ENCODE peak calls at places on chromosomes 5 and 9, in four cellular contexts. E, H, S and F are unnamed samples.

GRCh38 chr5:170920196-170920595 is 58.4 kb downstream of the RANBP17 start:
- DNase-seq in E (no peak), H (no peak), S (no peak), F (no peak)

GRCh38 chr9:37625262-37626147 is 25.2 kb upstream of the FRMPD1 start:
- DNase-seq in E (no peak), H (no peak), S (no peak), F (no peak)

GRCh38 chr9:34984049-34984448 is 5.5 kb upstream of the DNAJB5 start:
- DNase-seq in E (no peak), H (peak), S (no peak), F (no peak)

GRCh38 chr9:22416692-22417060 is 29.9 kb upstream of the DMRTA1 start:
- DNase-seq in E (peak), H (peak), S (no peak), F (no peak)

GRCh38 chr5:68924490-68925145 is 169.2 kb upstream of the SLC30A5 start:
- DNase-seq in E (peak), H (peak), S (peak), F (no peak)

GRCh38 chr5:1808466-1808865 is 7.3 kb downstream of the NDUFS6 start:
- DNase-seq in E (peak), H (no peak), S (no peak), F (no peak)

GRCh38 chr9:250625-251024 is 36.0 kb downstream of the DOCK8 start:
- DNase-seq in E (no peak), H (no peak), S (no peak), F (no peak)

GRCh38 chr9:31272456-31273295 is 1111.8 kb upstream of the ACO1 start:
- DNase-seq in E (peak), H (peak), S (no peak), F (no peak)

GRCh38 chr5:148910216-148910615 is 83.8 kb downstream of the ADRB2 start:
- DNase-seq in E (peak), H (no peak), S (no peak), F (no peak)

GRCh38 chr5:138539791-138540190 is 3.2 kb downstream of the ETF1 start:
- DNase-seq in E (no peak), H (no peak), S (no peak), F (no peak)

GRCh38 chr9:92350129-92350739 is 24.5 kb downstream of the CENPP start:
- DNase-seq in E (no peak), H (no peak), S (peak), F (no peak)

GRCh38 chr5:134432174-134432573 is 20.5 kb upstream of the CDKN2AIPNL start:
- DNase-seq in E (no peak), H (no peak), S (no peak), F (no peak)

GRCh38 chr9:35733109-35733541 is 659 bp downstream of the CREB3 start:
- DNase-seq in E (peak), H (peak), S (peak), F (no peak)

GRCh38 chr5:43338856-43339255 is 25.6 kb upstream of the HMGCS1 start:
- DNase-seq in E (no peak), H (no peak), S (no peak), F (no peak)

GRCh38 chr5:147578228-147579024 is 68.6 kb upstream of the DPYSL3 start:
- DNase-seq in E (no peak), H (peak), S (no peak), F (no peak)

GRCh38 chr9:129697956-129698757 is 32.7 kb downstream of the PRRX2 start:
- DNase-seq in E (no peak), H (no peak), S (no peak), F (no peak)

GRCh38 chr5:172149073-172149472 is 39.0 kb downstream of the STK10 start:
- DNase-seq in E (no peak), H (no peak), S (peak), F (no peak)

GRCh38 chr5:121516997-121517396 is 334.7 kb upstream of the FTMT start:
- DNase-seq in E (no peak), H (no peak), S (no peak), F (no peak)
- TF ChIP-seq CTCF in E (no peak), H (no peak), S (no peak), F (no peak)

GRCh38 chr5:57529864-57530263 is 47.3 kb upstream of the ACTBL2 start:
- DNase-seq in E (no peak), H (no peak), S (no peak), F (no peak)
- TF ChIP-seq CTCF in E (no peak), H (no peak), S (no peak), F (no peak)

DNA sequence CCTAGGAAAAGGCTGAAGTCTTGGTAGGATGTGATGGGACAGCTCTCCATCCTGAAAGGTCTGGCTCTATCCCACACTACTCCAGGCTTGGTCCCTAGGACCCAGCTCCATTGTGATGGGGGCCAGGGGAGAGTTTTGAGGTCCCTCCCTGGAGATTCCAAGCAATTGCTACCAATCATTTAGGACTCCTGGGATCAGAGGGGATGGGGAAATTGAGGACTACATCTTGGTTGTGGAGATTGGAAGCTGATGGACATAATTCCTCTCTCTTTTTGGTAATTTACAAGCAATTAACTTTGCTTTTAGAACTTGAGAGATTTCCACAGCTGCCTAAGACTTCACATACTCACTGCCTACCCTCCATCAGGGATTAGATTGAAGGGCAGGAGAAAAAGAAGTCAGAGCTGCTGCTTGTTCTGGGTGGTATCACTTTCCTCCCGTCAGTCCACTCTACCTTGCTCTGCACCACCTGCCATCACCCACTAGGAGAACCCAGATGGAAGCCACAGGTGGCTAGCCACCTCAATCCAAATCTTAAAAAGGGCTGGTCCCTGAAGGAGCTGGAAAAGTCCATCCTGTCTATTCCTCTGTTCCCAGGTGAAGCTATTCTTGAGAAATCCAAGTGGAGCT is 10.6 kb downstream of the IRF1 start:
- DNase-seq in E (no peak), H (no peak), S (no peak), F (no peak)
- TF ChIP-seq CTCF in E (no peak), H (no peak), S (no peak), F (no peak)

GRCh38 chr5:169474226-169474625 is 109.3 kb upstream of the SPDL1 start:
- DNase-seq in E (no peak), H (no peak), S (no peak), F (no peak)
- TF ChIP-seq CTCF in E (peak), H (peak), S (no peak), F (no peak)

GRCh38 chr9:106718996-106719395 is 144.0 kb upstream of the ZNF462 start:
- DNase-seq in E (peak), H (peak), S (peak), F (no peak)

GRCh38 chr9:106716820-106717219 is 146.1 kb upstream of the ZNF462 start:
- DNase-seq in E (no peak), H (peak), S (no peak), F (no peak)

GRCh38 chr9:106722051-106722753 is 140.8 kb upstream of the ZNF462 start:
- DNase-seq in E (no peak), H (no peak), S (no peak), F (no peak)

GRCh38 chr9:106713206-106713605 is 149.8 kb upstream of the ZNF462 start:
- DNase-seq in E (no peak), H (no peak), S (no peak), F (no peak)

GRCh38 chr9:106717686-106718085 is 145.3 kb upstream of the ZNF462 start:
- DNase-seq in E (peak), H (peak), S (peak), F (no peak)
- TF ChIP-seq CTCF in E (peak), H (peak), S (no peak), F (peak)

DNA sequence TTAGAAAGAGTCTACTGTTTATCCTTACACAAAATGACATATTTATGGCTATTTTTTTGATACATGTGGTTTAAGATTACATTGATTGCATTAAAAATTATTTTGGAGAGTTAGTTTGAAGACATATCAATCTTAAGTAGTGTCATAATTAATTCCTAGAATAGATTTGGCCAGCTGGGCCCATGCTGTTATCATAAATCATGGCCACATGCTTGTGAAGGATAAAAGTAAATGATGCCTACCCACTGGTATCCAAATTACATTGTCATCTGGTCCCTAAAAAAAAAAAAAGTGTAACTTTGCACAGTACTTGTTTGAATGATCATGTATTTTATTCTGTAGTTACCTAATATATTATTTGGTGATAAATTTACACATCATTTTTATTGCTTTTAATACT is 96.9 kb downstream of the PARP8 start:
- DNase-seq in E (no peak), H (no peak), S (no peak), F (no peak)
- TF ChIP-seq CTCF in E (no peak), H (no peak), S (no peak), F (no peak)

GRCh38 chr5:176870110-176870591 is 29.0 kb downstream of the HK3 start:
- DNase-seq in E (no peak), H (peak), S (no peak), F (peak)
- TF ChIP-seq CTCF in E (peak), H (peak), S (peak), F (peak)

DNA sequence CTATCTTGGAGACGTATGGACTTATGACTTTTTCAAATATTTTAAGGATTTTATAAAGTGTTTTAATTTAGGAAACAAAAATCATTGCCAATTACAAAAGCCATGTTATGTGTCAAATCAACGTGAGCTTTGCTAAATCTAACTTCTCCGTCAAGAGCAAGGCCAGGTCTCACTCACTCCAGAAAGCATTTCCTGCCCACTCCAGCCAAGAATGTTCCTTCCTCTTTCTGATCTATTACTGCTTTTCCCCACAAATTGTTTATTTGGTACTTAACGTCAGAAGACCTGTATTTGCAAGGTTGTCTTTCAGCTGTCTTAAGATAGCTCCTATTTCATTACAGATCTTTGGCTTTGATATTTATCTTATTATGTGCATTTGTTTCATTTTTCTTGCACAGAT is 193.5 kb upstream of the HAPLN1 start:
- DNase-seq in E (no peak), H (no peak), S (no peak), F (no peak)
- TF ChIP-seq CTCF in E (no peak), H (no peak), S (no peak), F (no peak)

GRCh38 chr5:177303925-177304391 is 359 bp downstream of the PRELID1 start:
- DNase-seq in E (no peak), H (no peak), S (no peak), F (no peak)
- TF ChIP-seq CTCF in E (no peak), H (no peak), S (no peak), F (no peak)

DNA sequence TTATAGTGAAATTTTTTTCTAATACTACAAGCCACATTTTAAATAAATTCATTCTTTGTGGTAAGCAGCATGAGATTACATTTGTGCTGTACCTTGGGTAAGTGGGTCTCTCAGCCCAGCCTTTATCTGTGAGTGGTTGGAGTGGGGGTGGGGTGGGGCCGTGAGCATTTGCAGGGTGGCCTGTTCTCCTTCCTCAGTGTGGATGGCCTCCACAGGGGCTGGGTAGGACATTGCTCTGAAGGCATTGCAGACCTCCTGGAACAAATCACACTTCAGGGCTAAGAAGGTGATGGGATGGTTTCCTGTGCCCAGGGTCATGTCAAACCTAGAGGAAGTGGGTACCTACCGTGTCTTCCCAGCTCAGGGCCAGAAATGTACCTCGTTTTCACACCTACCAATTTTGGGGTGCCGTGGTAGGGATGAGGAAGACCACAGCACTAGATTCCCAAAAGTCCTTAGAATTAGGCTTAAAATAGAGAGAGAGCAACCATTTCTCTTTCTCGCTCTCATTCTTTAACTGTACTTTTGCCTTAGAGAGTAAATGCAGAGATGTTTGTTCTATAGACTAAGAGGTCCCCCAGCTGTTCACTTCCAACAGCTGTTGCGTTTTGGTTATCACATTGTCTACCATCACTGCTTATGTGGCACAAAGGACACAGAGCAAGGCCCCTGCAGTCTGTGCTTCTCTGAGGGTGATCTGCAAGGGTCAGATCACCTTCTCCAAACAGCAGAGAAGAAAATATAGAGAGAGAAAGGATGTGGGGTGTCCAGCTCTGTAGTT is 83.4 kb upstream of the CTSL start:
- DNase-seq in E (no peak), H (no peak), S (no peak), F (no peak)
- TF ChIP-seq CTCF in E (no peak), H (no peak), S (no peak), F (no peak)